ENCODE peak calls at places on chromosome 3, in five cellular contexts. O is fibroblast of pulmonary artery; W is BJ; E is activated CD8-positive, alpha-beta T cell treated with anti-CD3 and anti-CD28 coated beads for 36 hours; G is Peyer's patch. N is an unnamed sample.

GRCh38 chr3:7875858-7876442 is 625.7 kb upstream of the LMCD1 start:
- DNase-seq in O (peak; percentile 66), W (no peak), E (no peak), G (no peak), N (no peak)

GRCh38 chr3:15367059-15367458 is 34.7 kb upstream of the SH3BP5 start:
- DNase-seq in O (peak; percentile 54), W (no peak), E (no peak), G (no peak), N (no peak)

GRCh38 chr3:140224307-140224706 is 289.3 kb downstream of the CLSTN2 start:
- DNase-seq in O (no peak), W (no peak), E (no peak), G (no peak), N (no peak)

GRCh38 chr3:136750209-136750921 is 1.8 kb downstream of the STAG1 start:
- DNase-seq in O (peak; percentile 19), W (no peak), E (peak; percentile 34), G (no peak), N (no peak)

GRCh38 chr3:55198554-55198953 is 270.7 kb upstream of the LRTM1 start:
- DNase-seq in O (peak; percentile 87), W (peak; percentile 96), E (no peak), G (no peak), N (no peak)

GRCh38 chr3:152202976-152203626 is 65.6 kb upstream of the MBNL1 start:
- DNase-seq in O (no peak), W (no peak), E (peak; percentile 45), G (peak; percentile 71), N (no peak)

GRCh38 chr3:78116874-78117273 is 1077.0 kb downstream of the ROBO2 start:
- DNase-seq in O (no peak), W (no peak), E (no peak), G (no peak), N (no peak)

GRCh38 chr3:177150970-177151627 is 46.2 kb downstream of the TBL1XR1 start:
- DNase-seq in O (peak; percentile 82), W (peak; percentile 51), E (peak; percentile 57), G (no peak), N (no peak)

GRCh38 chr3:45777111-45777752 is 19.1 kb downstream of the SLC6A20 start:
- DNase-seq in O (no peak), W (no peak), E (no peak), G (peak; percentile 31), N (no peak)

GRCh38 chr3:44050051-44050570 is 191.6 kb upstream of the TOPAZ1 start:
- DNase-seq in O (no peak), W (no peak), E (no peak), G (no peak), N (no peak)

GRCh38 chr3:151219056-151219455 is 16.0 kb upstream of the GPR171 start:
- DNase-seq in O (peak; percentile 41), W (peak; percentile 75), E (no peak), G (no peak), N (no peak)

GRCh38 chr3:114582929-114583328 is 289.1 kb downstream of the TIGIT start:
- DNase-seq in O (no peak), W (no peak), E (peak; percentile 41), G (no peak), N (peak; percentile 10)

GRCh38 chr3:49519266-49519665 is 35.0 kb upstream of the BSN start:
- DNase-seq in O (peak; percentile 33), W (no peak), E (no peak), G (no peak), N (no peak)

GRCh38 chr3:5309181-5309580 is 121.7 kb downstream of the EDEM1 start:
- DNase-seq in O (no peak), W (no peak), E (no peak), G (no peak), N (no peak)

GRCh38 chr3:113070226-113071220 is 79.7 kb downstream of the GTPBP8 start:
- DNase-seq in O (peak; percentile 38), W (peak; percentile 64), E (no peak), G (no peak), N (peak; percentile 36)

GRCh38 chr3:48564022-48564421 is 441 bp upstream of the UCN2 start:
- DNase-seq in O (peak; percentile 52), W (no peak), E (peak; percentile 73), G (no peak), N (no peak)

GRCh38 chr3:120908030-120908802 is at the start of gene STXBP5L:
- DNase-seq in O (peak; percentile 88), W (no peak), E (peak; percentile 71), G (peak; percentile 71), N (peak; percentile 74)

GRCh38 chr3:32009101-32009500 is 27.6 kb downstream of the ZNF860 start:
- DNase-seq in O (no peak), W (no peak), E (no peak), G (no peak), N (no peak)

GRCh38 chr3:15292765-15293522 is 39.4 kb downstream of the SH3BP5 start:
- DNase-seq in O (peak; percentile 78), W (no peak), E (no peak), G (peak; percentile 66), N (no peak)

GRCh38 chr3:57227930-57228733 is 603 bp downstream of the APPL1 start:
- DNase-seq in O (peak; percentile 63), W (no peak), E (peak; percentile 54), G (peak; percentile 75), N (peak; percentile 53)

GRCh38 chr3:45178131-45179023 is 32.2 kb upstream of the CDCP1 start:
- DNase-seq in O (no peak), W (no peak), E (no peak), G (no peak), N (no peak)

GRCh38 chr3:30904986-30905385 is 10.5 kb upstream of the GADL1 start:
- DNase-seq in O (no peak), W (no peak), E (no peak), G (no peak), N (no peak)

GRCh38 chr3:27675287-27675686 is 46.8 kb downstream of the EOMES start:
- DNase-seq in O (peak; percentile 85), W (no peak), E (no peak), G (no peak), N (no peak)

GRCh38 chr3:37218206-37218605 is 43.8 kb upstream of the LRRFIP2 start:
- DNase-seq in O (no peak), W (no peak), E (no peak), G (no peak), N (no peak)

GRCh38 chr3:9808345-9809037 is 1.6 kb upstream of the TTLL3 start:
- DNase-seq in O (peak; percentile 32), W (no peak), E (peak; percentile 79), G (peak; percentile 67), N (peak; percentile 63)

GRCh38 chr3:137764001-137764433 is at the start of gene SOX14:
- DNase-seq in O (no peak), W (no peak), E (peak; percentile 17), G (no peak), N (peak; percentile 19)

GRCh38 chr3:151974067-151974466 is 100.6 kb downstream of the SUCNR1 start:
- DNase-seq in O (peak; percentile 29), W (peak; percentile 13), E (no peak), G (no peak), N (no peak)

GRCh38 chr3:78937486-78937885 is 830.3 kb downstream of the ROBO1 start:
- DNase-seq in O (no peak), W (no peak), E (no peak), G (no peak), N (no peak)

GRCh38 chr3:4174760-4175159 is 128.4 kb upstream of the SETMAR start:
- DNase-seq in O (no peak), W (no peak), E (no peak), G (no peak), N (no peak)

GRCh38 chr3:152909180-152909883 is 74.4 kb downstream of the P2RY1 start:
- DNase-seq in O (peak; percentile 72), W (no peak), E (no peak), G (no peak), N (no peak)

GRCh38 chr3:170692720-170693119 is 106.8 kb upstream of the SLC7A14 start:
- DNase-seq in O (no peak), W (no peak), E (no peak), G (no peak), N (no peak)

GRCh38 chr3:12954891-12955650 is 113.7 kb upstream of the RPL32 start:
- DNase-seq in O (no peak), W (no peak), E (peak; percentile 59), G (peak; percentile 88), N (no peak)
- TF ChIP-seq CTCF in O (no peak), W (no peak), E (no peak), G (peak; percentile 37), N (no peak)

DNA sequence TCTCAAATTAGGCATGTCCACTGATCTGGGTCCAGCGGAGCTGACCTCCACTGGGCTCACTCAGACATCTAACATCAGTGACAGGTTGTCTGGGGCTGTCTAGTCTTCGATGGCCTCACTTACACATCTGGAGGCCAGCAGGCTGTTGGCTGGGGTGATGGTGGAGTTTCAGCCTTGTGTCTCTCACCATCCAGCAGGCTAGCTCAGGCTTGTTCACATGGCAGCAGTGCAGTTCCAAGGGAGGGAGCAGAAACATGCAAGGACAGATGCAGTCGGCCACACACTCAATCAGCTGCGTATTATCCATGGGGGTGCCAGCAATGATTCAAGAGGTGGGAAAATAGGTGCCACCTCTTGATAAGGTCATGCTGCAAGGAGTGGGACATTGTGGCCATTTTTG is 292.5 kb downstream of the SHQ1 start:
- DNase-seq in O (no peak), W (no peak), E (no peak), G (no peak), N (no peak)
- TF ChIP-seq CTCF in O (no peak), W (no peak), E (no peak), G (no peak), N (no peak)

GRCh38 chr3:173045770-173046382 is 95.2 kb downstream of the SPATA16 start:
- DNase-seq in O (peak; percentile 35), W (no peak), E (no peak), G (no peak), N (no peak)
- TF ChIP-seq CTCF in O (peak; percentile 34), W (peak; percentile 19), E (no peak), G (no peak), N (no peak)

GRCh38 chr3:154849408-154849807 is 230.7 kb upstream of the MME start:
- DNase-seq in O (no peak), W (no peak), E (no peak), G (no peak), N (no peak)

GRCh38 chr3:154850921-154851320 is 229.2 kb upstream of the MME start:
- DNase-seq in O (no peak), W (no peak), E (no peak), G (no peak), N (no peak)

GRCh38 chr3:154851644-154852043 is 228.5 kb upstream of the MME start:
- DNase-seq in O (no peak), W (no peak), E (no peak), G (no peak), N (no peak)

DNA sequence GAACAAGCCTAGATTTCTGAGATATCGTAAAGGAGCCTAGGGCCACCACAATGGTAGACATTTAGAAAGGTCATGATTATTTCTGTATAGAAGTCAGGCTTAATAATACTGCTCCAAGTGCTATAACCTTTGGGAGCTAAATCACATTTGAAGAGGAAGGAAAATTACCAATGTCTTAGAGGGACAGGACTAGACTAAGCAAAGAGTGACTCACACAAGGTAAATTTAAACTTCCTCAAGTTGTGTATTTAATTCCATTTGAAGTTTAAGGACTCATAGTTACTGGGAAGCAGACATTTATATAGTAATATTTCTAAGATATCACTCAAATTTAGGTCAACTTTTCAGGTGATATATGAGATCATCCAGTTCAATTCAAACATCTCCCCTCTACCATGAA is 227.6 kb upstream of the MME start:
- DNase-seq in O (no peak), W (no peak), E (no peak), G (no peak), N (no peak)
- TF ChIP-seq CTCF in O (no peak), W (no peak), E (no peak), G (no peak), N (no peak)

N was measured in GM20000.